ENCODE peak calls at places on chromosomes 2 and 18, in four cellular contexts. S is NCI-H1105 treated with DMSO at 0.1 percent for 48 hours; L is stimulated activated CD8-positive, alpha-beta memory T cell treated with anti-CD3 and anti-CD28 coated beads, Interleukin-4, amount 100 ng/mL, for 48 hours; N is fibroblast of the conjunctiva. O is an unnamed sample.

GRCh38 chr18:69866250-69866649 is 81.4 kb downstream of the CD226 start:
- DNase-seq in S (no peak), L (no peak), N (no peak), O (no peak)

GRCh38 chr18:10270160-10270571 is 184.3 kb upstream of the APCDD1 start:
- DNase-seq in S (no peak), L (no peak), N (no peak), O (peak; percentile 74)

GRCh38 chr2:45789317-45789716 is 137.8 kb downstream of the PRKCE start:
- DNase-seq in S (no peak), L (no peak), N (no peak), O (no peak)

GRCh38 chr2:138391956-138392355 is 109.6 kb upstream of the SPOPL start:
- DNase-seq in S (no peak), L (no peak), N (no peak), O (no peak)

GRCh38 chr2:44310287-44310686 is 35.0 kb downstream of the SLC3A1 start:
- DNase-seq in S (no peak), L (no peak), N (no peak), O (no peak)

GRCh38 chr2:36403675-36404230 is 48.2 kb downstream of the CRIM1 start:
- DNase-seq in S (no peak), L (no peak), N (no peak), O (no peak)

GRCh38 chr2:176652300-176653182 is 383.3 kb downstream of the MTX2 start:
- DNase-seq in S (peak; percentile 82), L (no peak), N (peak; percentile 36), O (peak; percentile 66)

GRCh38 chr2:172196768-172197322 is 94.1 kb upstream of the DLX2 start:
- DNase-seq in S (no peak), L (peak; percentile 53), N (no peak), O (no peak)

GRCh38 chr2:32427672-32428622 is 71.1 kb downstream of the BIRC6 start:
- DNase-seq in S (peak; percentile 19), L (no peak), N (no peak), O (peak; percentile 84)

GRCh38 chr2:113976277-113976928 is 86.5 kb downstream of the ACTR3 start:
- DNase-seq in S (no peak), L (no peak), N (no peak), O (no peak)

GRCh38 chr2:192072261-192072660 is 122.5 kb downstream of the TMEFF2 start:
- DNase-seq in S (no peak), L (no peak), N (no peak), O (no peak)

GRCh38 chr2:86139981-86140380 is 33.9 kb downstream of the PTCD3 start:
- DNase-seq in S (no peak), L (no peak), N (no peak), O (no peak)

O was measured in NCI-H146.